ENCODE peak calls at places on chromosomes 13 and 19, in seven cellular contexts. L, F, D, W, I, H and P are unnamed samples.

GRCh38 chr19:49570138-49570856 is 10.1 kb downstream of the NOSIP start:
- DNase-seq in W (peak), D (peak), H (no peak), F (peak), I (peak), L (peak), P (peak)

GRCh38 chr19:8316351-8317125 is 4.6 kb downstream of the NDUFA7 start:
- DNase-seq in H (no peak), I (no peak), L (no peak), W (no peak), D (no peak), F (no peak), P (no peak)

GRCh38 chr19:54107876-54108490 is 5.3 kb downstream of the NDUFA3 start:
- DNase-seq in D (peak), L (no peak), I (no peak), W (no peak), H (peak), F (no peak), P (no peak)

GRCh38 chr19:52206481-52206880 is 16.6 kb downstream of the PPP2R1A start:
- DNase-seq in I (no peak), L (no peak), F (no peak), W (no peak), D (no peak), H (no peak), P (no peak)

GRCh38 chr13:46992383-46992952 is 95.6 kb upstream of the HTR2A start:
- DNase-seq in F (no peak), L (peak), H (no peak), D (peak), I (no peak), W (no peak), P (peak)

GRCh38 chr13:97113231-97114001 is 108.7 kb upstream of the MBNL2 start:
- DNase-seq in D (peak), L (no peak), W (no peak), F (no peak), I (no peak), H (no peak), P (no peak)

GRCh38 chr13:31595568-31595967 is 143.8 kb upstream of the RXFP2 start:
- DNase-seq in L (no peak), H (no peak), W (no peak), I (no peak), D (no peak), F (no peak), P (no peak)

GRCh38 chr13:111474136-111475002 is 153.9 kb downstream of the TEX29 start:
- DNase-seq in L (peak), H (no peak), D (peak), W (no peak), F (peak), I (no peak), P (no peak)

GRCh38 chr13:29935309-29935981 is 85.0 kb upstream of the UBL3 start:
- DNase-seq in W (no peak), I (no peak), D (no peak), H (peak), L (peak), F (peak), P (peak)

GRCh38 chr13:83995930-83996329 is 113.7 kb upstream of the SLITRK1 start:
- DNase-seq in D (no peak), L (no peak), F (no peak), I (no peak), W (no peak), H (no peak), P (no peak)

GRCh38 chr19:45470147-45471081 is 2.6 kb downstream of the FOSB start:
- DNase-seq in W (peak), L (no peak), D (no peak), I (no peak), F (no peak), H (no peak), P (peak)

GRCh38 chr13:25927966-25928365 is 123.8 kb downstream of the SHISA2 start:
- DNase-seq in I (no peak), L (no peak), F (no peak), H (no peak), D (no peak), W (no peak), P (no peak)

GRCh38 chr13:37598572-37598971 is at the start of gene POSTN:
- DNase-seq in H (no peak), L (no peak), I (no peak), D (no peak), W (no peak), F (no peak), P (no peak)

GRCh38 chr19:15265214-15265613 is 33.0 kb upstream of the EPHX3 start:
- DNase-seq in H (no peak), F (no peak), D (no peak), I (no peak), L (no peak), W (no peak), P (no peak)

GRCh38 chr13:73732350-73732749 is 401.9 kb downstream of the KLF12 start:
- DNase-seq in W (no peak), H (no peak), F (no peak), D (no peak), L (no peak), I (no peak), P (no peak)

GRCh38 chr19:55373993-55374757 is 2.5 kb upstream of the TMEM190 start:
- DNase-seq in L (no peak), D (no peak), I (no peak), H (no peak), F (no peak), W (no peak), P (no peak)

GRCh38 chr13:99228737-99229691 is 28.4 kb downstream of the UBAC2 start:
- DNase-seq in F (peak), D (no peak), I (no peak), L (peak), W (no peak), H (no peak), P (peak)

GRCh38 chr13:36919833-36920611 is at the start of gene SMAD9:
- DNase-seq in W (peak), L (peak), D (peak), F (peak), I (peak), H (peak), P (peak)

GRCh38 chr13:112124100-112124499 is 57.2 kb downstream of the SOX1 start:
- DNase-seq in I (no peak), W (no peak), D (no peak), H (no peak), F (no peak), L (no peak), P (no peak)

GRCh38 chr13:32381539-32381938 is 46.4 kb downstream of the N4BP2L1 start:
- DNase-seq in D (peak), I (no peak), L (no peak), H (no peak), W (no peak), F (peak), P (peak)

GRCh38 chr13:99620806-99621205 is 119.5 kb downstream of the TM9SF2 start:
- DNase-seq in D (no peak), W (no peak), H (no peak), L (no peak), F (no peak), I (no peak), P (no peak)

DNA sequence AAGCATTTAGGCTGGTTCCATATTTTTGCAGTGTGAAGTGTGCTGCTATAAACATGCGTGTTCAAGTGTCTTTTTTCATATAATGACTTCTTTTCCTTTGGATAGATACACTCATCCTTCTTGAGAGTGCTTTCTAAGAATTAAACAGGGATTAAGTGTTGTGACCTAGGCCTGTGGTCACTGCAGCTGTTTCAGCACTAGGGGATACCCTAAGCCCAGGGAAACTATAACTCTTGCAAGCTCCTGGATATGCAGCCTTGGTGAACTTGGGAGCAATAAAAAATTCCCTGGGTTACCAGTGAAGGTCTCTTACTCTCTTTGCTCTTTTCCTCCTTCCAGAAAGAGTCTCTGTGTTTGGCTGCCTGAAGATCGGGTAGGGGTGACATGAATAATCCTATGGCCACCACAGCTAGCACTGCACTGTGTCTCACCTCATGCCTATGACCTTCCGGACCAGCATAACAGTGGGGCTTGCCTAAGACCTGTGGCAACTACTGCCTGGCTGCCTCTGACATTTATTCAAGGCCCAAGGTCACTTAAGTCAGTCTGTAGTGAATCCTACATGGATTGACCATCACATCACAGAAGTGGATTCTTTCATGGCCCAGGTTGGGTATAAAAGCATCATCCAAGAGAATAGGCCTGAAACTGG is 799.7 kb downstream of the DACH1 start:
- DNase-seq in F (no peak), H (no peak), W (no peak), D (peak), I (no peak), L (no peak), P (no peak)
- TF ChIP-seq CTCF in F (no peak), H (no peak), W (no peak), D (peak), I (peak), L (no peak), P (no peak)

GRCh38 chr13:44739120-44739519 is 163.0 kb upstream of the TSC22D1 start:
- DNase-seq in H (no peak), I (no peak), F (no peak), L (no peak), W (no peak), D (peak), P (no peak)
- TF ChIP-seq CTCF in H (no peak), I (no peak), F (no peak), L (no peak), W (no peak), D (no peak), P (no peak)

GRCh38 chr13:24361138-24361537 is 51.8 kb downstream of the C1QTNF9 start:
- DNase-seq in L (no peak), I (no peak), D (no peak), F (no peak), W (no peak), H (no peak), P (no peak)
- TF ChIP-seq CTCF in L (no peak), I (no peak), D (no peak), F (no peak), W (no peak), H (no peak), P (no peak)

GRCh38 chr19:294819-295686 is 3.9 kb upstream of the PLPP2 start:
- DNase-seq in D (peak), W (no peak), I (peak), L (no peak), H (peak), F (peak), P (peak)
- TF ChIP-seq CTCF in D (peak), W (no peak), I (peak), L (peak), H (peak), F (peak), P (peak)

DNA sequence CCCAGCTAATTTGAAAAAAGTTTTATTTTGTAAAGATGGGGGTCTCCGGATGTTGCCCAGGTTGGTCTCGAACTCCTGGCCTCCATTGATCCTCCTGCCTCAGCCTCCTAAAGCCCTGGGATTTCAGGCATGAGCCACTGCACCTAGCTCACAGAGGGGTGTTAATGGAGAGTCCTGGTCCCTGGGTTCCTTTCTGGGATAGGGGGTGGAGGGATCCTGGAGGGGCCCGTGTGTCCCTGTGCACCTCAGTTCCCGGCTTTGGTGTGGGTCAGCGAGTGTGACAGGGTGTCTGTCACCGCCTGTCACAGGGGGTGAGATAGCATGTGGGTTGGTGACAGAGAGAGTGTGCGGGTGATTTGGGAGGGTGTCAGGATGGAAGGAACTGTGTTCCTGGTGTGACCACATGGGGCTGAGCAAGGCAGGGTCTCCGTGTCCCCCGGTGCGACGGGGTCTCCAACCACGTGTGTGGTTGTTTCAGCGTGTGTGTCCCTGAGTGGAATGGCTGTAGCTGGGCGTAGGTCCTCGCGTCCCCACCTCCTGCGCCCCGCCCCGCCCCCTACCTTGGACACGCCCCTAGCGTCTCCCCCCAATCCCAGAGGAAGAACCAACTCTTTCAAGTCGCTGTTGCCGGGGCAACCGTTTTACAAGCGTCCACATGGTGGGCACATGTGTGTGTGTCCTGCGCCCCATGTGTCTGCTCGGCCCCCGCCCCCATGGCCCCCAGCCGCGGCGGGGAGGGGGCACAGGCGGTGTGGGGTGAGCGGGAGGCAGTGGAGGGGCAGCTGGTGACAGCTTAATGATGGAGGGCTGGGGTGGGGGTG is 2.9 kb upstream of the NRTN start:
- DNase-seq in H (no peak), D (peak), F (no peak), W (no peak), I (no peak), L (no peak), P (peak)
- TF ChIP-seq CTCF in H (no peak), D (no peak), F (no peak), W (no peak), I (no peak), L (no peak), P (no peak)

DNA sequence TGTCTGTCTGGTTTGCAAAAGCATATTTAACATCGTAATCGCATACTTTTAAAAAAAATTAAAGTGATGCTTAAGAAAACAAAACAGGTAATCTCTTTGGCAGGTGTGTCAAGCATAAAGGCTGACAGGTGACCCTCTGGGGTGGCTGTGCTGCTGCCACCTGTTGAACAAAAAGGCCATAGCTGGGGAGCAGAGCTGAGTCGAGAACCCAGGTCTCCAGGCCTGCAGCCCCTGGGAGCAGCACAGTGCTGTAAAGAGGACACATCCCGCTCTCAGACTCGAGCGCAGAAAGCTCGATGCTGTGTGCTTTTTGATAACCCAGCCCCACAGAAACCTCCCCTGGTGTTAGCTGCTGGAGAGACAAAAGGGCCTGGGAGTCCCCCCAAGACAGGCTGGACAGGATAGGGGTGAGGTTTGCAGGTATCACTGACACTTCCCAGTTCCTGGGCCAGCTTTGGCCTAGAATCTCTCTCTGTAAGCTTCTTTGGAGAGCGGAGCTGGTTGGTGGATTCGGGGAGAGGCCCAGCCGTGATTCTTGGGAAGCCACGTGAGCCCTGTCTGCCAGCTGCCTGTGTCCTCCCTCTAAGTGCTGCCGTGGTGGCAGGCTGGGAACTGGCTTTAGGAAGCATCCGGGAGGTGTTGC is 66.9 kb downstream of the C13orf42 start:
- DNase-seq in L (no peak), F (no peak), W (no peak), I (no peak), D (peak), H (no peak), P (no peak)
- TF ChIP-seq CTCF in L (no peak), F (no peak), W (no peak), I (peak), D (peak), H (no peak), P (no peak)

GRCh38 chr13:20053891-20054290 is 95.4 kb downstream of the ZMYM2 start:
- DNase-seq in I (no peak), L (no peak), H (no peak), W (no peak), F (no peak), D (no peak), P (no peak)

GRCh38 chr13:20054586-20054985 is 96.1 kb downstream of the ZMYM2 start:
- DNase-seq in D (no peak), W (no peak), L (no peak), I (no peak), H (no peak), F (no peak), P (no peak)

GRCh38 chr13:20058476-20058875 is 99.9 kb downstream of the ZMYM2 start:
- DNase-seq in L (no peak), F (no peak), I (no peak), H (no peak), W (no peak), D (no peak), P (no peak)

GRCh38 chr13:20057214-20057613 is 98.7 kb downstream of the ZMYM2 start:
- DNase-seq in I (no peak), W (no peak), H (no peak), L (no peak), D (no peak), F (no peak), P (no peak)

GRCh38 chr13:20057963-20058362 is 99.4 kb downstream of the ZMYM2 start:
- DNase-seq in L (no peak), I (no peak), W (no peak), F (no peak), H (no peak), D (no peak), P (no peak)
- TF ChIP-seq CTCF in L (no peak), I (no peak), W (no peak), F (no peak), H (no peak), D (no peak), P (no peak)

DNA sequence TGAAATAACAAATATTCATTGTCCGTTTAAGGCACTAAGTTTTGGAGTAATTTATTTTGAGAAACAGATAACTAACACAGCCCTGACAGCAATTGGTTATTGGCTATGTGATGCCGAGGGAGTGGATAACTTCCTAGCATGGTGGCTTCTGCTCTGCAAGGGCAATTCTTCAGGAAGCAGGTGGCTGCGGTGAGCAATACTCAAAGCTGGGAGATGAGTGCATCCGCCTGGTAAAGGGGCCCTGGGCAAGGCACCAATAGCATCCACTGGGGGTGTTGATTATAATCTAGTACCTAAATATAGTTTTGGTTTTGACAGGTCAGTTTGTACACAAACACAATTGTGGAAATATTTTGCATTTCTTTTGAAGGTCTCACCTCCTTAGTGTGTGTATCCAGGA is 41.0 kb downstream of the CCDC70 start:
- DNase-seq in W (no peak), D (no peak), H (no peak), F (no peak), L (peak), I (no peak), P (peak)
- TF ChIP-seq CTCF in W (no peak), D (no peak), H (no peak), F (no peak), L (no peak), I (no peak), P (no peak)

DNA sequence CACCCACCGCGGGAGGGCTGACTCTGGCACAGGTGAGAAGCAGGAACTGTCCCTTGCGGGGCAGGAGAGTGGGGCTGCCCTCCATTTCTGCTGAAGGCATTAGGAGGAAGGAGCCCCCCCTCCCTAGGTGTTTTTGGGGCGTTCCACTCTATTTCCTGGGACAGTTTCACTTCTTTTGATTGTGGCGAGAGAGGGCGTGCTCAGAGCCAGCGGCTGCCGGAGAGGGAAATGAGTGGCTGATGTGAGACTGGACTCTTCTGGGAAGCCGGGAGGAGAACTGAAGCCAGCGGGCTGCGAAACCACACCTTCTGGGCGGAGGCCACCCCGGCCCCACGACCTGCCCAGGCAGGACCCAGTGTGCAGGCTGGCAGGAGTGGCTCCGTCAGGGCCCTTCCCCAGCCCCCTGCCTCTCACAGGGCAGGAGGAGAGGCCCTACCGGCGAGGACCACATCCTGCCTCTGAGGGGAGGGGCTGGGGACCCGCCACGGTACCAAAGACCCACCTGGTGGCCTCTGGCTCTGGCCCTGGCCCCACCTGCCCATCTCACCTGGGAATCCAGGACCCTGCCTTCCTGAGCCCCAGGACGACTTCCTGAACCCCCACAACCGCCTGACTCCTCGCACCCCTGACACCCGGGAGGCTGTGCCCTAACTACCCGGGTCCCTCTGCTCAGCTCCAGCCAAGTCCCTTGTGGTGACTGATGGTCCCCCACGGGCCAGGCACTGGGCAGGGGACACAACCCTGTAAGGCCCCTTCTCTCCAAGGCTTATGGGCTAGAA is 25.9 kb downstream of the MPND start:
- DNase-seq in W (no peak), I (no peak), L (peak), H (peak), F (peak), D (peak), P (peak)
- TF ChIP-seq CTCF in W (no peak), I (no peak), L (no peak), H (peak), F (no peak), D (no peak), P (no peak)